ENCODE peak calls at places on chromosome 10, in nine cellular contexts. H is GM13977; Y is B cell; E is GM06990; G is body of pancreas; P is activated CD8-positive, alpha-beta T cell treated with anti-CD3 and anti-CD28 coated beads for 36 hours; C is SK-N-SH; B is HFFc6; W is tibial artery. J is an unnamed sample.

GRCh38 chr10:77226434-77226833 is 411.2 kb downstream of the KCNMA1 start:
- DNase-seq in H (no peak), Y (no peak), E (no peak), G (no peak), P (no peak), C (no peak), B (no peak), W (no peak), J (no peak)

GRCh38 chr10:133207627-133208026 is 22.4 kb upstream of the UTF1 start:
- DNase-seq in H (no peak), Y (no peak), E (no peak), G (no peak), P (no peak), C (no peak), B (no peak), W (no peak), J (no peak)

GRCh38 chr10:84095821-84096497 is 43.4 kb upstream of the GHITM start:
- DNase-seq in H (no peak), Y (no peak), E (no peak), G (no peak), P (no peak), C (peak), B (no peak), W (no peak), J (no peak)

GRCh38 chr10:99667108-99667751 is 7.9 kb downstream of the ENTPD7 start:
- DNase-seq in H (no peak), Y (no peak), E (no peak), G (peak), P (no peak), C (peak), B (peak), W (no peak), J (peak)

GRCh38 chr10:44335330-44336021 is 49.4 kb downstream of the CXCL12 start:
- DNase-seq in H (no peak), Y (no peak), E (no peak), G (no peak), P (no peak), C (no peak), B (no peak), W (no peak), J (no peak)

GRCh38 chr10:106577266-106577665 is 587.2 kb downstream of the SORCS1 start:
- DNase-seq in H (no peak), Y (no peak), E (no peak), G (no peak), P (no peak), C (no peak), B (no peak), W (no peak), J (peak)

GRCh38 chr10:31070691-31071090 is 39.0 kb upstream of the ZNF438 start:
- DNase-seq in H (no peak), Y (no peak), E (no peak), G (no peak), P (no peak), C (no peak), B (no peak), W (no peak), J (no peak)

GRCh38 chr10:34804306-34804705 is 10.8 kb downstream of the PARD3 start:
- DNase-seq in H (no peak), Y (no peak), E (no peak), G (no peak), P (no peak), C (no peak), B (no peak), W (no peak), J (no peak)

GRCh38 chr10:77644557-77645243 is 7.1 kb upstream of the KCNMA1 start:
- DNase-seq in H (no peak), Y (no peak), E (no peak), G (no peak), P (no peak), C (no peak), B (no peak), W (no peak), J (no peak)

GRCh38 chr10:45419673-45420020 is 45.6 kb downstream of the ALOX5 start:
- DNase-seq in H (peak), Y (no peak), E (no peak), G (no peak), P (no peak), C (peak), B (no peak), W (no peak), J (no peak)

GRCh38 chr10:93346712-93347111 is 135.4 kb downstream of the MYOF start:
- DNase-seq in H (no peak), Y (no peak), E (no peak), G (peak), P (no peak), C (no peak), B (no peak), W (no peak), J (no peak)

GRCh38 chr10:128150045-128150493 is 23.8 kb upstream of the MKI67 start:
- DNase-seq in H (peak), Y (peak), E (peak), G (peak), P (peak), C (peak), B (no peak), W (no peak), J (peak)

GRCh38 chr10:133379152-133379800 is at the start of gene PAOX:
- DNase-seq in H (peak), Y (peak), E (peak), G (peak), P (peak), C (peak), B (peak), W (peak), J (peak)

GRCh38 chr10:12465385-12466136 is 116.2 kb downstream of the CAMK1D start:
- DNase-seq in H (no peak), Y (no peak), E (no peak), G (no peak), P (no peak), C (no peak), B (no peak), W (no peak), J (no peak)

DNA sequence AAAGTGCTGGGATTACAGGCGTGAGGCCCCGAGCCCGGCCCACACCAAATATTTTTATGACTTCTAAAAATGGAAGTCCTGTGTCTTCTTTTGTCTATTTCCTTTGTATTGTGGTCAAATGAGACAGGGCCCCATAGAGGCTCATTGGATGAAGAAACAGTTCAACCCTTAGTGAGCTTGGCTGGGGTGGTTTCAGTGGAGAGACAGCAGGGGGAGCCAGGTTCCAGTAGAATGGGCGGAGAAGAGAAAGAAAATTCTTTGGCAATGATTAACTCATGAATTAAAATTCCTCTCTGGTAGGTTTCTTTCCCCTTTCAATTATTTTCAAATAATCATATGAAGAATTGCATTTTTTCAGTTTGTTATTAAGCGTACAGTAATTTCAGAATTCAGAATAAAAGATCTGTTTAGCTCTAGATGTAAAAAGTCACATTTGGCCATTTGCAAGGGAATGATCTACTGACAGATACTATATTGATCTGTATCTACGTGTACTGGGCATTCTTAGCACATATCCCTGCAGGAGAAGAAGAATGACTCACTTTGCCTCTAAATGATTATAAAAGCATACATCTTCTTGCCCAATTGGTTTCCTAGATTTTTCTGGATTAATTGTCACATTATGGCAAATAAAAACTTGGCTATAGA is 43.2 kb downstream of the PNLIPRP3 start:
- DNase-seq in H (no peak), Y (no peak), E (no peak), G (peak), P (no peak), C (peak), B (no peak), W (no peak), J (peak)
- TF ChIP-seq CTCF in H (no peak), Y (no peak), E (peak), G (peak), P (no peak), C (peak), B (peak), W (no peak), J (peak)

GRCh38 chr10:97789770-97790397 is 18.1 kb upstream of the SFRP5 start:
- DNase-seq in H (no peak), Y (no peak), E (no peak), G (no peak), P (no peak), C (no peak), B (no peak), W (no peak), J (no peak)

GRCh38 chr10:97785231-97785630 is 13.4 kb upstream of the SFRP5 start:
- DNase-seq in H (no peak), Y (no peak), E (no peak), G (no peak), P (no peak), C (no peak), B (no peak), W (no peak), J (no peak)

GRCh38 chr10:97792058-97792721 is 20.4 kb upstream of the SFRP5 start:
- DNase-seq in H (peak), Y (peak), E (no peak), G (peak), P (peak), C (peak), B (peak), W (peak), J (peak)

GRCh38 chr10:97785731-97786130 is 13.9 kb upstream of the SFRP5 start:
- DNase-seq in H (no peak), Y (no peak), E (no peak), G (peak), P (no peak), C (no peak), B (no peak), W (no peak), J (no peak)

DNA sequence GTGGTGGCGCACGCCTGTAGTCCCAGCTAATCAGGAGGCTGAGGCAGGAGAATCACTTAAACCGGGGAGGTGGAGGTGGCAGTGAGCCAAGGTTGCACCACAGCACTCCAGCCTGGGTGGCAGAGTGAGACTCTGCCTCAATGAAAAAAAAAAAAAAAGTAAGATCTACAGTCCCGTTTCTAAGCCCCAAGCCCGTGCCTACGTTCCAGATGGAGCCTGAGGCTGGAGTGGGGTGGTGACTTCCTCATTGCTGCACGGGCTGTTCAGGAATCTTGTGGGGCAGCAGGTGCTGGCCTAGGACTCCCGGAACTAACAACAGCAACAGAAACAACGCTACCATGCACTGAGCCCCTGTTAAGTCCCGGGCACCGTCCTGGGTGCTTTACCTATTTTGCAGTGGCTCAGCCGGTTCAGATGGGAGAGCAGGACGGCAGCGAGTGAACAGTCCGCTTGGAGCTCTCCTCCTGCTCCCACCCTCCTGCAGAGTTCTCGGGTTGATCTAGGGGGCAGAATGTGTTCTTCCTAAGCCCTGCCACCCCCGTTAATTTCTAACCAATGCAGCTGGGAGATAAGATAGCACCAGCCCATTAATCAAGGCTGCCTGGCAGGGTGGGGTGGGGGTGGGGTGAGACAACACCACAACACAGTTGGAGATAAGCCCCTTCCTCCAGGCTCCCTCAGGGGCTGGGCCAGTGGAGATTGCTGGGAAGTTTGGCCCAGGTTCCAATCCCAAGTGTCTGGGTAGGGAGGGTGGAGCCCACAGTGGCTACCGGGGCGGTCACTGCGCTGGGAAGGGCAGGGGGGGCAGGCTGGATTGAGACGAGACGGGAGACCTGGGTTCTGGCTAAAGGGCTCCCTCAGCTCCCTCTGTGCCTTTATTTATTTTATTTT is 17.0 kb upstream of the SFRP5 start:
- DNase-seq in H (no peak), Y (no peak), E (no peak), G (peak), P (no peak), C (peak), B (no peak), W (no peak), J (no peak)
- TF ChIP-seq CTCF in H (no peak), Y (no peak), E (no peak), G (no peak), P (no peak), C (no peak), B (no peak), W (no peak), J (no peak)

DNA sequence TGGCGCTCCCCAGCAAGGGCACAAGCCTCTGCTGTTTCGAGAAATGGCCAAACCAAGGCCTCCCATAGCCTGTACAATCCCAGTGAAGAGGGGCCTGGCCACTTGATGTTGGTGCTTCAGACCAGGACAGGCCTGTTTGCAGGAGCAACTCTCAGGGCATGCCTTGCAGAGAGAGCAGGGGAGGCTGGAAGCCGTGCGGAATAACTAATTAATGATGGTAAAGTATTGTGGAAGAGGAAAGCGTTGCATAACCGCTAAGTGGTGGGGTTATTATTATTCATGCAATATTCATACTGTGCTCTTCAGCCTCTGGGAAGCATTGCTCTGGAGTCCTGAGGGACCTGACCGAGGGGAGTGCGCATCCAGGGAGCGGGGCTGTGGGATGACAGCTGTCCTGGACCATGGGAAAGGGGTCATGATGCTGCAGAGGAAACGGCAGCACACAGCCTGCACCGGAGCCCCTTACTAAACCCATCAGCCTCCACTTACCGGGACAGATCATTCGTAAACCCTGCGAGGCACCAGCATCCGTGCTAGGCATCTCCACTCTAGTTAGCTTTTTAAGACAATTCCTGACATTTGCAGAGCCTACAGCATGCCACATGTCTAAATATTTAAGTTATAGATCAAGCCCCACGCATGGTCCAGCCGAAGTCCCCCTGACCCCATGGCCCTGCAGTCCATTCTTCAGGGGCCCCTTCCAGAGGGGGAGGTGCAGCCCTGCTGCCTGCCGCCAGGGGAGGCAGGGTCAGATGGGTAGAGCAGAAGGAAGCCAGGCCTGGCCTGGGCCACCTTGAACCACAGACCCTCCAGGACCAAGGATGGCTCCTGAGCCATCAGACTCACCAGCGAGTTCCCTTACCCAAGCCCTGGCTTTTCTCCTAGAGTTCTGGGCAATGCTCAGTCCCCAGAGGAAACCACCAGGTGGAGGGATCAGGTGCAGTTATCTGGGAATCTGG is 11.6 kb downstream of the TMEM273 start:
- DNase-seq in H (no peak), Y (no peak), E (no peak), G (no peak), P (no peak), C (no peak), B (no peak), W (peak), J (no peak)
- TF ChIP-seq CTCF in H (no peak), Y (no peak), E (peak), G (no peak), P (no peak), C (no peak), B (no peak), W (no peak), J (no peak)

GRCh38 chr10:75904499-75905283 is 473.3 kb downstream of the LRMDA start:
- DNase-seq in H (no peak), Y (no peak), E (no peak), G (peak), P (no peak), C (peak), B (no peak), W (no peak), J (no peak)

GRCh38 chr10:75911426-75911825 is 480.0 kb downstream of the LRMDA start:
- DNase-seq in H (no peak), Y (no peak), E (no peak), G (no peak), P (no peak), C (no peak), B (no peak), W (no peak), J (no peak)

GRCh38 chr10:75910032-75910431 is 478.6 kb downstream of the LRMDA start:
- DNase-seq in H (no peak), Y (no peak), E (no peak), G (peak), P (no peak), C (no peak), B (peak), W (no peak), J (peak)
- TF ChIP-seq CTCF in H (no peak), Y (no peak), E (peak), G (peak), P (no peak), C (peak), B (peak), W (peak), J (peak)

GRCh38 chr10:126013489-126014281 is 117.3 kb downstream of the FANK1 start:
- DNase-seq in H (peak), Y (no peak), E (peak), G (no peak), P (peak), C (no peak), B (peak), W (no peak), J (peak)
- TF ChIP-seq CTCF in H (peak), Y (no peak), E (peak), G (peak), P (no peak), C (peak), B (peak), W (no peak), J (no peak)

DNA sequence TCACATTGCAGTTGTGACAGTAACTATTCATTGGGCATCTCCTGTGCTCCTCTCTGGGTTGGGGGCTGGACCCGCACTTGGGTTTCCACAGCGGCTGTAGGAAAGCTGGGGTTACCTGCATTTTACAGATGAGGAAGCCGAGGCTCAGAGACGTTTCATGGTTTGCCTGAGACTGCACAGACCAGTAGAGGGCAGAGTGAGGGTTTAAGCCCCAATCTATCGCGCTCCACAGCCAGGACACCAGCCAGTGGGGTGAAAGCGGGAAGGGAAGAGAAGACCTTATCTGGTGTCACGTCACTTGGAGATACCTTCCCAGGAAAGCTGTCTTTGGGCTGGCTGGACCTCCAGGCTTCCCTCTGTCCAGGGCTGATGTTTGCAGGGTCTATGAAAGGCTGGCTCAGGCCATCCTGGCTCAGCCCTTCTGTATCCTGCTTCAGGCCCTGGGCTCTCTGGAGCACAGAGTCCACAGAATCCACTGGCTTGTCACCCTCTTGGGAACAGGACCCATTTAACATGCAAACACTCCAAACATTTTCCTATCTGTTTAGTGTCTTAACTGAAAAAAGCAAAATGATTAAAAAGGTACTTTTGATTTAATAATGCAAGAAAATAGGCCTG is 167.7 kb downstream of the EMX2 start:
- DNase-seq in H (no peak), Y (no peak), E (no peak), G (no peak), P (no peak), C (no peak), B (no peak), W (no peak), J (peak)
- TF ChIP-seq CTCF in H (no peak), Y (no peak), E (peak), G (no peak), P (no peak), C (no peak), B (no peak), W (no peak), J (no peak)

DNA sequence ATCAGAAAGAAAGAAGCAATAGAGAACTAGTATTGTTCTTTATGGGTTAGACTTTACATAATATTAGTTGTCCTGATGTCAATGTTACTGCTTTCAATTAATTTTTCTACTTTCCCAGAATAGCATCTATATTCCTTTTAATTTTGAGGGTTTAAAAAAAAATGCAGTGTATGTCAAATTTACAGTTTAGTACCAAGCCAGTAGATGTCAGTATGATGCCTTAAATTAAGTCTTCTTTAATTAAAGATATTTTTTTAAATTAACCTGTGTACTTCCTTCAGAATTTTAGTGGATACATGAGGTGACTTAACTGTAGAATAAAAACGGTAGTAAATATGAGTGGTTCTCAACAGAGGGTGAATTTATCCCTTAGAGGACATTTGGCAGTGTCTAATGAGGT is 35.2 kb upstream of the STOX1 start:
- DNase-seq in H (no peak), Y (no peak), E (no peak), G (no peak), P (no peak), C (no peak), B (no peak), W (no peak), J (no peak)
- TF ChIP-seq CTCF in H (no peak), Y (no peak), E (no peak), G (no peak), P (peak), C (peak), B (peak), W (no peak), J (no peak)

GRCh38 chr10:17228081-17229015 is at the start of gene VIM:
- DNase-seq in H (peak), Y (peak), E (peak), G (peak), P (peak), C (peak), B (peak), W (peak), J (peak)
- TF ChIP-seq CTCF in H (no peak), Y (peak), E (no peak), G (no peak), P (no peak), C (no peak), B (peak), W (no peak), J (no peak)

GRCh38 chr10:95289003-95289920 is 1.5 kb downstream of the PDLIM1 start:
- DNase-seq in H (no peak), Y (no peak), E (no peak), G (peak), P (no peak), C (no peak), B (peak), W (no peak), J (peak)
- TF ChIP-seq CTCF in H (peak), Y (no peak), E (peak), G (no peak), P (no peak), C (peak), B (peak), W (peak), J (no peak)